ENCODE peak calls at places on chromosomes 6 and 20, in eight cellular contexts. W is neuronal stem cell; R is fibroblast of lung; O is GM12878; Y is MM.1S; Q is CD8-positive, alpha-beta T cell; V is PC-3; I is stomach. T is an unnamed sample.

GRCh38 chr6:139777202-139777970 is 402.9 kb upstream of the CITED2 start:
- DNase-seq in W (no peak), R (no peak), O (no peak), Y (no peak), Q (no peak), V (no peak), I (no peak), T (no peak)

GRCh38 chr6:63750400-63750799 is 114.8 kb downstream of the PHF3 start:
- DNase-seq in W (no peak), R (no peak), O (no peak), Y (no peak), Q (no peak), V (no peak), I (no peak), T (no peak)

GRCh38 chr6:145629478-145629877 is 105.8 kb downstream of the EPM2A start:
- DNase-seq in W (no peak), R (no peak), O (no peak), Y (no peak), Q (no peak), V (no peak), I (no peak), T (no peak)

GRCh38 chr6:146095481-146095880 is 66.6 kb downstream of the GRM1 start:
- DNase-seq in W (no peak), R (no peak), O (no peak), Y (no peak), Q (no peak), V (no peak), I (no peak), T (no peak)

GRCh38 chr6:35327349-35328027 is 14.9 kb upstream of the PPARD start:
- DNase-seq in W (no peak), R (peak; percentile 62), O (no peak), Y (peak; percentile 80), Q (peak; percentile 84), V (peak; percentile 71), I (peak; percentile 77), T (peak; percentile 66)

GRCh38 chr20:5668529-5668868 is 81.7 kb upstream of the SHLD1 start:
- DNase-seq in W (no peak), R (no peak), O (no peak), Y (no peak), Q (no peak), V (no peak), I (no peak), T (no peak)

GRCh38 chr6:44062771-44063560 is 64.3 kb downstream of the MRPL14 start:
- DNase-seq in W (no peak), R (no peak), O (no peak), Y (peak; percentile 13), Q (no peak), V (no peak), I (peak; percentile 34), T (no peak)

GRCh38 chr20:62314711-62315302 is 12.0 kb downstream of the ADRM1 start:
- DNase-seq in W (no peak), R (no peak), O (no peak), Y (no peak), Q (no peak), V (no peak), I (no peak), T (no peak)

GRCh38 chr6:36249010-36249409 is 20.9 kb upstream of the PNPLA1 start:
- DNase-seq in W (no peak), R (peak; percentile 19), O (no peak), Y (no peak), Q (no peak), V (peak; percentile 57), I (no peak), T (no peak)

GRCh38 chr6:63663147-63663877 is 27.7 kb downstream of the PHF3 start:
- DNase-seq in W (no peak), R (peak; percentile 73), O (no peak), Y (no peak), Q (no peak), V (peak; percentile 81), I (no peak), T (no peak)

GRCh38 chr6:27149140-27149539 is 98.4 kb upstream of the PRSS16 start:
- DNase-seq in W (no peak), R (no peak), O (no peak), Y (no peak), Q (no peak), V (no peak), I (no peak), T (no peak)

GRCh38 chr6:131949909-131950766 is 1.0 kb downstream of the CCN2 start:
- DNase-seq in W (peak; percentile 69), R (peak; percentile 95), O (no peak), Y (peak; percentile 56), Q (no peak), V (peak; percentile 76), I (peak; percentile 80), T (no peak)

GRCh38 chr6:106510090-106510970 is 119.0 kb downstream of the RTN4IP1 start:
- DNase-seq in W (peak; percentile 31), R (peak; percentile 59), O (no peak), Y (peak; percentile 47), Q (peak; percentile 78), V (peak; percentile 85), I (peak; percentile 76), T (peak; percentile 69)

GRCh38 chr20:60116128-60116909 is 158.1 kb downstream of the CDH26 start:
- DNase-seq in W (no peak), R (no peak), O (no peak), Y (peak; percentile 51), Q (no peak), V (no peak), I (peak; percentile 13), T (no peak)

GRCh38 chr6:1575213-1576041 is 34.3 kb upstream of the FOXC1 start:
- DNase-seq in W (no peak), R (peak; percentile 52), O (peak; percentile 67), Y (no peak), Q (no peak), V (no peak), I (no peak), T (no peak)

GRCh38 chr6:12049165-12049564 is 37.1 kb downstream of the HIVEP1 start:
- DNase-seq in W (no peak), R (no peak), O (no peak), Y (no peak), Q (no peak), V (no peak), I (no peak), T (no peak)

GRCh38 chr6:109370336-109370735 is 11.9 kb downstream of the CD164 start:
- DNase-seq in W (no peak), R (no peak), O (no peak), Y (no peak), Q (no peak), V (no peak), I (no peak), T (no peak)

GRCh38 chr20:1528811-1529210 is 28.7 kb downstream of the SIRPD start:
- DNase-seq in W (no peak), R (peak; percentile 5), O (no peak), Y (no peak), Q (no peak), V (peak; percentile 89), I (no peak), T (no peak)

GRCh38 chr6:125066964-125067363 is 86.6 kb upstream of the TPD52L1 start:
- DNase-seq in W (no peak), R (peak; percentile 29), O (no peak), Y (no peak), Q (peak; percentile 28), V (peak; percentile 78), I (no peak), T (no peak)

GRCh38 chr6:47144306-47144705 is 102.2 kb upstream of the ADGRF1 start:
- DNase-seq in W (no peak), R (peak; percentile 90), O (no peak), Y (no peak), Q (no peak), V (no peak), I (no peak), T (no peak)

GRCh38 chr6:87366428-87366827 is 21.8 kb downstream of the C6orf163 start:
- DNase-seq in W (no peak), R (no peak), O (no peak), Y (no peak), Q (no peak), V (no peak), I (no peak), T (no peak)

GRCh38 chr6:30283761-30284160 is 43.0 kb upstream of the TRIM39 start:
- DNase-seq in W (no peak), R (peak; percentile 7), O (no peak), Y (no peak), Q (no peak), V (no peak), I (no peak), T (no peak)
- H3K9me3 ChIP-seq in W (peaks cover 80% of the 10 kb centered on the region), R (no peaks in the 10 kb centered on the region), O (peaks cover 17% of the 10 kb centered on the region), Y (no peaks in the 10 kb centered on the region), Q (peaks cover 21% of the 10 kb centered on the region), V (peaks cover 21% of the 10 kb centered on the region), I (peaks cover 98% of the 10 kb centered on the region), T (peaks cover 28% of the 10 kb centered on the region)

DNA sequence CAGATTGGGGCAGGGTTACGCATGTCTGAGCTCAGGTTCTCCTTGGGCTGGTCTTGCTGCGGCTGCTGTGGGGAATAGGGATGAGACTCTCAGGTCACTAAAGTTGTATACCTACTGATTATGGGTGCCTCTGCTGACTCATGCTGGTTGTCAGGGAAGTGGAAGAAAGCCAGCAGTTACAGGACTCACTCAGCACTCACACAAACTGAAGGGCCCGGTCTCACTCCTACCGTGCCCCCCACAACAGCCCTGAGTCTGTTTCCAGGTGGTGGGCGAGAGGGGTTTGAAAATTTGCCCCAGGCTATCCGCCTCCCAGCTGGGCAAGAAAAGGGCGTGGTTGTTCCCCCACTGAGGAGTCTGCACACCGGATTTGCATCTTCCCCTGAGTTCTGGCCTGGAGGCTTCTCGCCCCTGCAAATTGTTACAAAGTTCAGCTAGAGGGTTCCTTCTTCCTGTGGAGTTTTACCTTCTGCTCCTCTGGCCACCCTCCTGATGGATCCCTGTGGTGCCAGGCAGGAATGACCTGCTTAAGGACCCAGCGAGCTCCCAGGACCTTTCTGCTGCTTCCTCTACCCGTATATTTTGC is 659.2 kb downstream of the HDGFL1 start:
- DNase-seq in W (no peak), R (no peak), O (no peak), Y (no peak), Q (no peak), V (peak; percentile 75), I (no peak), T (no peak)
- H3K9me3 ChIP-seq in W (no peaks in the 10 kb centered on the region), R (no peaks in the 10 kb centered on the region), O (no peaks in the 10 kb centered on the region), Y (no peaks in the 10 kb centered on the region), Q (no peaks in the 10 kb centered on the region), V (no peaks in the 10 kb centered on the region), I (peaks cover 7% of the 10 kb centered on the region), T (no peaks in the 10 kb centered on the region)

DNA sequence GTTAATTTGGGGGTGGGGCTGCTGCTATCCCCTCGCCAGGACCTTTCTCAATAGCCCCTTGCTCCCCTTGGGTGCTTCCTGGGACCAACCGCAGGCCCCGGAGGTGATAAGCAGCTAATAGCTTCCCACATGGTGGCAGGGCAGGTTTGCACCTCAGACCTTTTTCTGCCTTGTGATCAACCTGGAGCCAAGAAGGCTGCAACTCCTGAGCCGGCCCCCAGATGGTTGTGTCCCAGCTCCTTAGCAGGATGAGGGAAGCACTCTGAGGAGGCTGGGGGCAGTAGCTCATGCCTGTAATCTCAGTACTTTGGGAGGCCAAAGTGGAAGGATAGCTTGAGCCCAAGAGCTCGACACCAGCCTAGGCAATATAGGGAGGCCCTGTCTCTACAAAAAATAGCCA is 85.5 kb downstream of the BMP7 start:
- DNase-seq in W (no peak), R (no peak), O (no peak), Y (no peak), Q (no peak), V (no peak), I (no peak), T (no peak)
- H3K9me3 ChIP-seq in W (no peaks in the 10 kb centered on the region), R (no peaks in the 10 kb centered on the region), O (no peaks in the 10 kb centered on the region), Y (no peaks in the 10 kb centered on the region), Q (no peaks in the 10 kb centered on the region), V (no peaks in the 10 kb centered on the region), I (no peaks in the 10 kb centered on the region), T (no peaks in the 10 kb centered on the region)

GRCh38 chr6:116974526-116974925 is 97.5 kb downstream of the RFX6 start:
- DNase-seq in W (no peak), R (no peak), O (no peak), Y (no peak), Q (no peak), V (no peak), I (no peak), T (no peak)
- H3K9me3 ChIP-seq in W (no peaks in the 10 kb centered on the region), R (no peaks in the 10 kb centered on the region), O (no peaks in the 10 kb centered on the region), Y (no peaks in the 10 kb centered on the region), Q (no peaks in the 10 kb centered on the region), V (no peaks in the 10 kb centered on the region), I (no peaks in the 10 kb centered on the region), T (no peaks in the 10 kb centered on the region)